ENCODE peak calls at places on chromosomes 16 and 17, in seven cellular contexts. O is heart right ventricle, A is transverse colon, C is thoracic aorta, G is astrocyte of the cerebellum, I is upper lobe of left lung, X is pancreas. K is an unnamed sample.

GRCh38 chr17:2337152-2337810 is at the start of gene SGSM2:
- DNase-seq in X (peak), O (peak), C (no peak), G (no peak), I (peak), A (peak), K (peak)

GRCh38 chr17:34067009-34067408 is 188.1 kb upstream of the CCL2 start:
- DNase-seq in C (no peak), I (no peak), O (no peak), X (no peak), G (no peak), A (no peak), K (no peak)

GRCh38 chr17:80474933-80475915 is 1.2 kb downstream of the NPTX1 start:
- DNase-seq in C (no peak), I (peak), G (no peak), A (no peak), O (no peak), X (peak), K (no peak)

GRCh38 chr16:73384561-73384960 is 336.6 kb upstream of the ZFHX3 start:
- DNase-seq in A (no peak), X (no peak), G (no peak), C (no peak), I (no peak), O (no peak), K (no peak)

GRCh38 chr17:21166599-21167265 is 40.0 kb downstream of the DHRS7B start:
- DNase-seq in A (no peak), O (no peak), X (no peak), G (peak), I (no peak), C (no peak), K (no peak)

GRCh38 chr16:15650698-15651161 is 685 bp downstream of the NDE1 start:
- DNase-seq in A (no peak), G (no peak), I (no peak), O (no peak), C (no peak), X (peak), K (no peak)

GRCh38 chr17:60899115-60899514 is 221.5 kb downstream of the BCAS3 start:
- DNase-seq in O (no peak), X (peak), A (no peak), C (no peak), I (no peak), G (no peak), K (no peak)

GRCh38 chr17:18093616-18094408 is 6.1 kb downstream of the DRG2 start:
- DNase-seq in X (peak), A (no peak), C (no peak), O (peak), G (peak), I (no peak), K (no peak)

GRCh38 chr16:19354371-19354770 is 63.3 kb upstream of the TMC5 start:
- DNase-seq in I (no peak), X (no peak), C (no peak), G (no peak), A (no peak), O (no peak), K (no peak)

GRCh38 chr17:66711936-66712335 is 123.0 kb upstream of the CACNG5 start:
- DNase-seq in G (no peak), I (no peak), C (no peak), O (no peak), A (peak), X (no peak), K (peak)

GRCh38 chr16:19860146-19861030 is 24.3 kb downstream of the GPRC5B start:
- DNase-seq in G (peak), I (no peak), X (no peak), A (no peak), C (no peak), O (no peak), K (no peak)

GRCh38 chr16:14146445-14146844 is 75.3 kb downstream of the MRTFB start:
- DNase-seq in A (no peak), X (no peak), C (no peak), I (no peak), O (no peak), G (no peak), K (no peak)

GRCh38 chr17:69679839-69680238 is 265.3 kb downstream of the MAP2K6 start:
- DNase-seq in O (no peak), A (no peak), X (no peak), C (no peak), I (no peak), G (peak), K (no peak)

GRCh38 chr16:63289834-63290460 is 1253.7 kb upstream of the CDH8 start:
- DNase-seq in G (peak), O (peak), I (no peak), C (no peak), A (peak), X (no peak), K (peak)

GRCh38 chr16:1408171-1408837 is 6.2 kb downstream of the UNKL start:
- DNase-seq in A (peak), I (peak), O (peak), X (peak), C (peak), G (peak), K (peak)

GRCh38 chr16:53922067-53922804 is 218.3 kb downstream of the FTO start:
- DNase-seq in G (no peak), O (no peak), X (no peak), C (no peak), I (no peak), A (no peak), K (no peak)

GRCh38 chr17:47239663-47240374 is 13.8 kb upstream of the ITGB3 start:
- DNase-seq in C (peak), X (no peak), A (peak), O (peak), I (peak), G (no peak), K (no peak)

GRCh38 chr16:75928295-75928694 is 202.0 kb upstream of the CPHXL start:
- DNase-seq in G (no peak), C (no peak), O (no peak), X (no peak), A (no peak), I (no peak), K (no peak)

GRCh38 chr16:84302111-84302954 is 7.7 kb downstream of the WFDC1 start:
- DNase-seq in A (no peak), G (no peak), C (no peak), X (no peak), I (no peak), O (no peak), K (no peak)

GRCh38 chr17:78664476-78665384 is 87.5 kb upstream of the DNAH17 start:
- DNase-seq in C (no peak), G (no peak), A (no peak), O (peak), X (no peak), I (no peak), K (peak)

DNA sequence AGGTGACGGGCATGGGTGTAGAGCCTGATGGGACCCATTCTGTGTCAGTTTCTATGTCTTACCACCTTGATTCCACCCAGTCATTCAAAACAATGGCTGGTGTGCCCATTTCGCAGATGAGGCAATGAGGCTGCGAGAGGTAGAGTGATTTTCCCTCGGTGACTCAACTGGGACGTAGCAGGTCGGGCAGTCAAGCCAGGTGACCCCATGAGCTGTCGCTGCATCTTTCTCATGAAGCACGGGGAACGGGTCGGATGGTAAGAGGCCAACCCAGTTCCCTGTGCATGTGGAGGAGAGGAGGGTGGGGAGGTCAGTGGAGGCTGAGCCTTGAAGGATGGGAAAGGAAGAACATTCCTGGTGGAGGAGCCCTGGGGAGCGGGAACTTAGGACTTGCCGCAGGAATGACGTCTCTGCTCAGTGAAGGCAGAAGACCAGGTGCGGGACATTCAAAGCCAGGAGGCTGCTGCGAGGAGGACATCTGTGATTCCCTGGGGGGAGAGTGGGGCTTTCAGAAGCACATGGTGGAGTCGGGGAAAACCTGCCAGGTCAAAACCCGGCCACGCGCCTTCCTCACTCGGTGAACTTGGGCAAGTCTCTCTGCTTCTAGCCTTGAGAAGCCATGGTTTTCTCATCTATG is 1.1 kb downstream of the IL21R start:
- DNase-seq in G (no peak), X (no peak), A (no peak), O (no peak), I (no peak), C (no peak), K (no peak)
- H3K4me3 ChIP-seq in G (no peak), X (no peak), A (no peak), O (no peak), I (peak), C (peak), K (peak)

GRCh38 chr17:74971842-74972106 is 785 bp downstream of the HID1 start:
- DNase-seq in C (no peak), O (no peak), A (no peak), I (no peak), X (no peak), G (no peak), K (no peak)
- H3K4me3 ChIP-seq in C (peak), O (peak), A (peak), I (peak), X (peak), G (no peak), K (peak)

GRCh38 chr17:7176107-7176851 is 2.9 kb downstream of the ASGR1 start:
- DNase-seq in A (no peak), O (no peak), X (no peak), G (no peak), C (no peak), I (no peak), K (no peak)
- H3K4me3 ChIP-seq in A (no peak), O (no peak), X (no peak), G (no peak), C (no peak), I (no peak), K (no peak)

GRCh38 chr16:10817963-10818941 is at the start of gene TVP23A:
- DNase-seq in X (peak), I (peak), O (no peak), A (no peak), G (no peak), C (no peak), K (no peak)
- H3K4me3 ChIP-seq in X (no peak), I (no peak), O (peak), A (no peak), G (peak), C (peak), K (peak)

GRCh38 chr16:67425581-67425980 is 5.3 kb upstream of the HSD11B2 start:
- DNase-seq in G (no peak), I (no peak), A (no peak), O (no peak), C (no peak), X (no peak), K (no peak)
- H3K4me3 ChIP-seq in G (no peak), I (no peak), A (no peak), O (no peak), C (no peak), X (no peak), K (no peak)

GRCh38 chr16:50977064-50977621 is 173.9 kb downstream of the SALL1 start:
- DNase-seq in I (no peak), X (no peak), A (no peak), C (no peak), O (no peak), G (no peak), K (no peak)

GRCh38 chr16:50970221-50970620 is 180.8 kb downstream of the SALL1 start:
- DNase-seq in O (no peak), G (no peak), I (no peak), C (no peak), X (no peak), A (no peak), K (no peak)

GRCh38 chr16:50974438-50975036 is 176.5 kb downstream of the SALL1 start:
- DNase-seq in G (peak), O (no peak), X (no peak), I (no peak), A (no peak), C (no peak), K (no peak)

GRCh38 chr16:50967827-50968612 is 183.1 kb downstream of the SALL1 start:
- DNase-seq in G (no peak), C (no peak), O (no peak), X (no peak), I (no peak), A (no peak), K (no peak)

GRCh38 chr16:50972899-50973298 is 178.2 kb downstream of the SALL1 start:
- DNase-seq in I (no peak), C (no peak), A (no peak), O (no peak), X (no peak), G (no peak), K (no peak)
- H3K4me3 ChIP-seq in I (no peak), C (no peak), A (no peak), O (no peak), X (no peak), G (no peak), K (no peak)

GRCh38 chr17:49749730-49750129 is 14.2 kb downstream of the FAM117A start:
- DNase-seq in O (no peak), A (no peak), G (no peak), C (no peak), I (no peak), X (no peak), K (no peak)

GRCh38 chr17:49746791-49747490 is 17.0 kb downstream of the FAM117A start:
- DNase-seq in A (peak), X (no peak), G (no peak), O (no peak), I (no peak), C (no peak), K (no peak)

GRCh38 chr17:49747632-49748031 is 16.3 kb downstream of the FAM117A start:
- DNase-seq in I (no peak), A (no peak), C (no peak), G (no peak), X (no peak), O (no peak), K (no peak)

GRCh38 chr17:49748223-49748622 is 15.7 kb downstream of the FAM117A start:
- DNase-seq in O (no peak), C (no peak), G (no peak), I (no peak), A (no peak), X (no peak), K (peak)

DNA sequence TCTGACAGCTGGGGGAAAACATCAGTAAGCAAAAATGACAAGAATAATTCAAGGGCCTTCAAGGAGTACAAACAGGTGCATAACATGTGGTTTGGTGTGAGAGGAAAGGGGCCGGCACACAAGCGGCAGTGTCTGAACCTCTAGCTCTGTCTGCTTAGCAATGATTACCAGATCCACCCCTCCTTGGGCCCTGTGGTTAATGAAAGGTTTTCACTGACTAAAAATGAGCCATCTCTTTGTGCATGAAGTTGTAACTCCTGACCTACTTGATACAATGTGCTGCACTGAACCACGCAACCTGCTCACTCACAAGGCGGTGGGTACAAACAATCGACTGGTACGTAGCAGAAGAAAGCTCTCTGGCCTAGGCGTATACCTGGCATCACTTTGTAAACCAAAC is 15.1 kb downstream of the FAM117A start:
- DNase-seq in A (peak), I (no peak), C (no peak), G (no peak), X (no peak), O (no peak), K (no peak)
- H3K4me3 ChIP-seq in A (no peak), I (no peak), C (no peak), G (no peak), X (no peak), O (no peak), K (no peak)